ENCODE peak calls at places on chromosomes 2 and 18, in five cellular contexts. Z is RPMI7951; T is astrocyte of the hippocampus; M is stimulated activated CD4-positive, alpha-beta T cell treated with anti-CD3 and anti-CD28 coated beads, Interleukin-4, amount 100 ng/mL, for 48 hours; E is astrocyte of the cerebellum. U is an unnamed sample.

GRCh38 chr2:57934659-57935058 is 111.9 kb upstream of the VRK2 start:
- DNase-seq in Z (no peak), T (no peak), M (no peak), E (no peak), U (no peak)

GRCh38 chr2:239504643-239505235 is 103.9 kb upstream of the HDAC4 start:
- DNase-seq in Z (no peak), T (no peak), M (no peak), E (no peak), U (no peak)

GRCh38 chr2:231680992-231681852 is 27.1 kb upstream of the PTMA start:
- DNase-seq in Z (peak), T (peak), M (no peak), E (no peak), U (peak)

GRCh38 chr2:196205891-196206408 is 34.6 kb upstream of the STK17B start:
- DNase-seq in Z (no peak), T (peak), M (no peak), E (peak), U (no peak)

GRCh38 chr2:216651370-216651881 is 18.2 kb downstream of the IGFBP2 start:
- DNase-seq in Z (no peak), T (no peak), M (no peak), E (peak), U (no peak)

GRCh38 chr2:284896-285492 is 2.9 kb downstream of the ALKAL2 start:
- DNase-seq in Z (no peak), T (no peak), M (no peak), E (no peak), U (no peak)

GRCh38 chr2:8133331-8133730 is 548.5 kb upstream of the ID2 start:
- DNase-seq in Z (peak), T (no peak), M (no peak), E (no peak), U (peak)

GRCh38 chr18:58484989-58485962 is 143.6 kb downstream of the ALPK2 start:
- DNase-seq in Z (no peak), T (no peak), M (no peak), E (no peak), U (peak)

GRCh38 chr18:9886005-9886348 is 204 bp downstream of the TXNDC2 start:
- DNase-seq in Z (no peak), T (no peak), M (no peak), E (no peak), U (no peak)

GRCh38 chr2:142130111-142131015 is 453 bp downstream of the LRP1B start:
- DNase-seq in Z (peak), T (peak), M (no peak), E (peak), U (peak)

GRCh38 chr2:10762651-10763460 is 41.4 kb downstream of the ATP6V1C2 start:
- DNase-seq in Z (peak), T (no peak), M (no peak), E (no peak), U (peak)

GRCh38 chr2:25672500-25673169 is 742 bp downstream of the DTNB start:
- DNase-seq in Z (peak), T (peak), M (peak), E (no peak), U (peak)

GRCh38 chr2:143482761-143483160 is 353.5 kb downstream of the ARHGAP15 start:
- DNase-seq in Z (no peak), T (no peak), M (no peak), E (no peak), U (peak)

GRCh38 chr18:32383040-32383819 is 87.5 kb downstream of the GAREM1 start:
- DNase-seq in Z (no peak), T (peak), M (no peak), E (peak), U (peak)

GRCh38 chr18:41906528-41907256 is 48.3 kb upstream of the PIK3C3 start:
- DNase-seq in Z (peak), T (peak), M (no peak), E (peak), U (peak)

GRCh38 chr18:68662779-68663178 is 52.1 kb downstream of the TMX3 start:
- DNase-seq in Z (peak), T (peak), M (no peak), E (peak), U (no peak)